ENCODE peak calls at places on chromosomes 11 and 22, in five cellular contexts. E is ovary, U is RWPE1, I is endothelial cell, W is gastrocnemius medialis. A is an unnamed sample.

GRCh38 chr22:43723816-43724215 is 88.3 kb downstream of the EFCAB6 start:
- DNase-seq in E (no peak), U (no peak), I (no peak), W (no peak), A (no peak)

GRCh38 chr11:122852071-122852831 is 14.0 kb downstream of the CRTAM start:
- DNase-seq in E (no peak), U (no peak), I (no peak), W (no peak), A (no peak)

GRCh38 chr11:43989162-43989961 is 46.9 kb downstream of the C11orf96 start:
- DNase-seq in E (peak), U (no peak), I (peak), W (no peak), A (no peak)

GRCh38 chr11:46560300-46561025 is 33.4 kb downstream of the AMBRA1 start:
- DNase-seq in E (no peak), U (peak), I (no peak), W (no peak), A (no peak)

GRCh38 chr11:104956528-104956927 is 11.8 kb downstream of the CASP4 start:
- DNase-seq in E (no peak), U (peak), I (no peak), W (no peak), A (no peak)

GRCh38 chr11:123729602-123730001 is 11.9 kb downstream of the ZNF202 start:
- DNase-seq in E (no peak), U (no peak), I (no peak), W (no peak), A (no peak)

GRCh38 chr11:69425444-69425843 is 56.0 kb upstream of the LINC01488 start:
- DNase-seq in E (no peak), U (no peak), I (no peak), W (no peak), A (no peak)

GRCh38 chr11:2769779-2770555 is 70.2 kb upstream of the KCNQ1OT1 start:
- DNase-seq in E (peak), U (no peak), I (peak), W (no peak), A (no peak)

GRCh38 chr11:68970921-68971636 is 9.7 kb downstream of the MRGPRD start:
- DNase-seq in E (peak), U (no peak), I (no peak), W (no peak), A (no peak)

GRCh38 chr22:41976070-41976901 is 7.0 kb downstream of the SEPTIN3 start:
- DNase-seq in E (no peak), U (peak), I (no peak), W (no peak), A (peak)

GRCh38 chr11:446886-447285 is 3.2 kb upstream of the PTDSS2 start:
- DNase-seq in E (no peak), U (peak), I (no peak), W (no peak), A (no peak)

GRCh38 chr11:76318744-76319384 is 62.1 kb downstream of the THAP12 start:
- DNase-seq in E (peak), U (peak), I (peak), W (peak), A (peak)

GRCh38 chr11:125236072-125236825 is 71.7 kb downstream of the PKNOX2 start:
- DNase-seq in E (no peak), U (no peak), I (no peak), W (no peak), A (no peak)

GRCh38 chr11:35688023-35688422 is 25.4 kb downstream of the TRIM44 start:
- DNase-seq in E (no peak), U (no peak), I (no peak), W (no peak), A (no peak)

GRCh38 chr11:44120169-44120568 is 24.7 kb downstream of the EXT2 start:
- DNase-seq in E (no peak), U (peak), I (peak), W (no peak), A (no peak)

DNA sequence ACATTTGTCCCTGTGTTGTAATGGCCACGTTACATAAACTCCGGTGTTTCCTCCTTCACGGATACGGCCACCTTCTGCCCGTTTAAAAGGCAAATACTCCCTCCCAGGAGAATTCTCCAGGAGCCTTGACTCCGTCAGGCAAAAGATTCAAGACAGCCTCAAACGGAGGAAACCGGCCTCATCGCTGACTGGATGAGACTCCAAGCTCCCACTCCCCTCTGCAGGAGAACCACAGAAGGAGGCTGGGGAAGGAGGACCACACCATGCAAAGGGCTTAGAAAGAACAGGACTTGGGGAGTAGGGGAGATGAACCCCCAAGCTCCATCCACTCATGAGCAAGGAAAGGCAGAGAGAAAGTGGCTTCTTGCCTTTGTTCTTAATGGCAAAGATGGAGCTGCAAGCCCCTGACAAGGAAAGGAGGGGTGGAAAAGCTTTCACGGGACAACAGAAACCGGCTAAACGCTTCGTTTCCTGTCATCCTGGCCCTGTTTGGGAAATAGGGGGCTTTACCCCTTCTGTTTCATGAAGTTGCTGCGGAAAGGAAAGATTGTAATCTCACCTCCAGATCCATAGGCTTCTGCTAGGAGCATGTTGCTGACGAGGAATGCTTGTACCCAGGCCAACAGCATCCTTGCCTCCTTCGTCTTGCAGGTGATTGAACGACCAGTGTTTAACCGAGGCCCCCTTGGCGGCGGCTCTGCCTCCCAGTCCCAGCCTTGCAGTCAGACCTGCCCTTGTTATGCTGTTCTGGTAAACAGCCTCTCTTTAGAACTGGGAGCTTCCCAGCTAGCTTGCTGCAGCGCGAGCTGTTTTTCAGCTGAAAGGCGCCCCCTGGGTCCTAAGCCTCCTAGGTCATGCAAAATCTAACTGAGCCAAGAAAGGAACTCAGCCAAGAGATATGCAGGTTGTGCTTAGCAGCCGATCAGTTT is at the start of gene PIK3IP1:
- DNase-seq in E (peak), U (peak), I (peak), W (peak), A (peak)
- TF ChIP-seq CTCF in E (peak), U (no peak), I (no peak), W (peak), A (peak)

GRCh38 chr11:133947298-133947905 is 9.4 kb downstream of the IGSF9B start:
- DNase-seq in E (peak), U (peak), I (peak), W (no peak), A (peak)
- TF ChIP-seq CTCF in E (no peak), U (no peak), I (no peak), W (peak), A (no peak)

GRCh38 chr11:116426761-116427160 is 346.0 kb downstream of the BUD13 start:
- DNase-seq in E (no peak), U (no peak), I (no peak), W (no peak), A (no peak)
- TF ChIP-seq CTCF in E (no peak), U (no peak), I (no peak), W (no peak), A (no peak)

GRCh38 chr11:4464216-4465159 is 15.4 kb downstream of the OR52K2 start:
- DNase-seq in E (no peak), U (peak), I (no peak), W (no peak), A (no peak)
- TF ChIP-seq CTCF in E (no peak), U (no peak), I (no peak), W (no peak), A (no peak)

GRCh38 chr11:17760102-17761029 is 25.8 kb downstream of the KCNC1 start:
- DNase-seq in E (no peak), U (peak), I (peak), W (no peak), A (peak)

GRCh38 chr11:17763703-17764102 is 29.1 kb downstream of the KCNC1 start:
- DNase-seq in E (no peak), U (no peak), I (no peak), W (no peak), A (no peak)

GRCh38 chr11:17764446-17765218 is 30.1 kb downstream of the KCNC1 start:
- DNase-seq in E (no peak), U (no peak), I (no peak), W (no peak), A (no peak)

GRCh38 chr11:17763244-17763643 is 28.7 kb downstream of the KCNC1 start:
- DNase-seq in E (no peak), U (no peak), I (no peak), W (no peak), A (no peak)

GRCh38 chr11:17762309-17762974 is 27.9 kb downstream of the KCNC1 start:
- DNase-seq in E (no peak), U (no peak), I (no peak), W (no peak), A (peak)
- TF ChIP-seq CTCF in E (no peak), U (no peak), I (no peak), W (no peak), A (no peak)

A was measured in Calu3.